ENCODE peak calls at places on chromosomes 6 and 20, in five cellular contexts. One of them, this sample, is unnamed. For H3F3A, the result is how much of the 10 kb centered on the place peaks cover.

GRCh38 chr20:56924976-56925695 is 296.0 kb downstream of the TFAP2C start:
- DNase-seq in GM23248: peak
- DNase-seq in neural progenitor cell: peak
- DNase-seq in PC-3: no peak
- DNase-seq in MM.1S: no peak
- DNase-seq in this sample: peak

GRCh38 chr6:11414564-11414963 is 123.0 kb upstream of the TMEM170B start:
- DNase-seq in GM23248: no peak
- DNase-seq in neural progenitor cell: no peak
- DNase-seq in PC-3: peak
- DNase-seq in MM.1S: peak
- DNase-seq in this sample: peak

GRCh38 chr6:36897629-36898028 is 11.9 kb downstream of the C6orf89 start:
- DNase-seq in GM23248: peak
- DNase-seq in neural progenitor cell: peak
- DNase-seq in PC-3: peak
- DNase-seq in MM.1S: no peak
- DNase-seq in this sample: peak

GRCh38 chr6:28424163-28424562 is 19.1 kb downstream of the ZSCAN23 start:
- DNase-seq in GM23248: no peak
- DNase-seq in neural progenitor cell: no peak
- DNase-seq in PC-3: peak
- DNase-seq in MM.1S: no peak
- DNase-seq in this sample: no peak

GRCh38 chr6:14882394-14883073 is 363.3 kb upstream of the JARID2 start:
- DNase-seq in GM23248: no peak
- DNase-seq in neural progenitor cell: no peak
- DNase-seq in PC-3: peak
- DNase-seq in MM.1S: no peak
- DNase-seq in this sample: no peak

GRCh38 chr6:46651766-46652165 is 852 bp downstream of the CYP39A1 start:
- DNase-seq in GM23248: no peak
- DNase-seq in neural progenitor cell: no peak
- DNase-seq in PC-3: peak
- DNase-seq in MM.1S: no peak
- DNase-seq in this sample: no peak

GRCh38 chr6:87396595-87397392 is 11.0 kb upstream of the CFAP206 start:
- DNase-seq in GM23248: no peak
- DNase-seq in neural progenitor cell: no peak
- DNase-seq in PC-3: no peak
- DNase-seq in MM.1S: no peak
- DNase-seq in this sample: no peak

GRCh38 chr6:129844118-129844891 is 16.8 kb downstream of the TMEM244 start:
- DNase-seq in GM23248: peak
- DNase-seq in neural progenitor cell: peak
- DNase-seq in PC-3: peak
- DNase-seq in MM.1S: no peak
- DNase-seq in this sample: peak

GRCh38 chr20:58071991-58072390 is 156.5 kb downstream of the ANKRD60 start:
- DNase-seq in GM23248: no peak
- DNase-seq in neural progenitor cell: no peak
- DNase-seq in PC-3: no peak
- DNase-seq in MM.1S: no peak
- DNase-seq in this sample: no peak

GRCh38 chr6:128438311-128438916 is 82.0 kb downstream of the PTPRK start:
- DNase-seq in GM23248: no peak
- DNase-seq in neural progenitor cell: peak
- DNase-seq in PC-3: no peak
- DNase-seq in MM.1S: no peak
- DNase-seq in this sample: peak

GRCh38 chr6:137188855-137189254 is 15.4 kb upstream of the IL22RA2 start:
- DNase-seq in GM23248: no peak
- DNase-seq in neural progenitor cell: peak
- DNase-seq in PC-3: peak
- DNase-seq in MM.1S: no peak
- DNase-seq in this sample: peak

GRCh38 chr6:26401987-26402658 is at the start of gene BTN3A1:
- DNase-seq in GM23248: peak
- DNase-seq in neural progenitor cell: peak
- DNase-seq in PC-3: peak
- DNase-seq in MM.1S: peak
- DNase-seq in this sample: peak

GRCh38 chr6:42958125-42958524 is 2.4 kb upstream of the GNMT start:
- DNase-seq in GM23248: no peak
- DNase-seq in neural progenitor cell: no peak
- DNase-seq in PC-3: no peak
- DNase-seq in MM.1S: no peak
- DNase-seq in this sample: no peak

GRCh38 chr6:143400258-143401059 is 50.0 kb downstream of the ADAT2 start:
- DNase-seq in GM23248: no peak
- DNase-seq in neural progenitor cell: no peak
- DNase-seq in PC-3: peak
- DNase-seq in MM.1S: no peak
- DNase-seq in this sample: no peak

GRCh38 chr20:37564388-37565133 is 36.9 kb upstream of the BLCAP start:
- DNase-seq in GM23248: peak
- DNase-seq in neural progenitor cell: peak
- DNase-seq in PC-3: peak
- DNase-seq in MM.1S: peak
- DNase-seq in this sample: peak

GRCh38 chr6:40417031-40417430 is 170.1 kb downstream of the LRFN2 start:
- DNase-seq in GM23248: no peak
- DNase-seq in neural progenitor cell: no peak
- DNase-seq in PC-3: no peak
- DNase-seq in MM.1S: no peak
- DNase-seq in this sample: no peak
- TF ChIP-seq EZH2phosphoT487 in GM23248: no peak
- TF ChIP-seq EZH2phosphoT487 in neural progenitor cell: no peak
- TF ChIP-seq EZH2phosphoT487 in PC-3: no peak
- TF ChIP-seq EZH2phosphoT487 in MM.1S: no peak
- TF ChIP-seq EZH2phosphoT487 in this sample: no peak

DNA sequence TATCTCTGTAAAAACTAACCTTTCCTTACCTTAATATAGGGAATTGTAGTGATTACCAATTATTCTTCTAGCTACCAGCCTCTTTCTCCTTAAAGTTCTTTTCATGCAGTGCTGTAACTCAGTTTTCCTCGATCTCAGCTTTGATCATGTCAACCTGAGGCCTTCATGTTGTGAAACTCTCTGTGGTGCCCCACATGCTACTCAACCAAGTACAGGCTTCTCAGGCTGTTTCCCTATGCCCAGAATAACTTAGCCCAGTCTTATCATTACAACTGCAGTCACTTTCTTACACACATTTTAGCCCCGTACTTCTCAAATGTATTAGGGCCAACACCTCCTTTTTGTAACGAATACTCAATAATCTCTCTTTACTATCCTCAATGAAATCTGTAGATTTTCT is 90.1 kb upstream of the SUPT3H start:
- DNase-seq in GM23248: no peak
- DNase-seq in neural progenitor cell: no peak
- DNase-seq in PC-3: no peak
- DNase-seq in MM.1S: peak
- DNase-seq in this sample: no peak
- H3F3A ChIP-seq in GM23248: under half
- H3F3A ChIP-seq in neural progenitor cell: under half
- H3F3A ChIP-seq in PC-3: under half
- H3F3A ChIP-seq in MM.1S: under half
- H3F3A ChIP-seq in this sample: under half

DNA sequence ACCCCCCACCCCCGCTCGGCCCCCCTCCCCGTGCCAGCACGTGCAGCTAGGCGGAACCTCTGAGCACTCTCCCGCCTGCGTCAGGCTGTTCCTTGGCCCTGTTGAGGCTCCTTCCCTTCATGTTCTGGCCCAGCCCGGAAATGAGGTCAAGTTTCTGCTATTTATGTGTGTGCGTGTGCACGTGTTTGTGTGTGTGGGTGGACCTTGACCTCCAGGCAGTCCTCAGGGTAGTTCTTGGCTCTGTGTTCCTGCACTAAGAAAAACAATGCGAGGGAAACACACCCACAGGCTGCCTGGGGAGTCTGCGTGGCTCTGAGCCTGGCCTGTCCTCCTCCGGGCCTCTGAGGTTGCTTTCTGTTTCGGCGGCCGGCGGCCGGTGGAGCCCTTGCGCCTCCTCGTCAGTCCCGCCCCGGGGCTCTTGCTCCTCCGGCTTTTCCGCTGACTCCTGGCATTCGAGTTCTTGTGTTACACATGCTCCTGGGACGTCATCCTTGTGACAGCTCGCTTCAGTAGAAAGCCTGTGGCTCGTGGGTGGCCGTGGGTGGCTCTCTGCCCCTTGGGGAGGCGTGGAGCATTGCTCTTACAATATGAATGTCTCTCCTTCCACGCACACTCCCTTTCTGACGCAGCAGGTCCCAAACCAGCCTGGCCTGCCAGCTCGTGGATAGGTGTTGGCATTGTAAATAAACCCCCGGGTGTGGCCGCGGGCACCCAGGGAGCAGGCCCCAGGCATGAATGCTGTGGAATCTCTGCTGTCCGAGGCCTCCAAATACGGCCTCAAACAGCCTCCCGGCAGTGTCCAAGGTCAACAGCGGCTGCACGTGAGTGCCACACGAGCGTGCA is 10.0 kb downstream of the SLCO4A1 start:
- DNase-seq in GM23248: peak
- DNase-seq in neural progenitor cell: peak
- DNase-seq in PC-3: peak
- DNase-seq in MM.1S: peak
- DNase-seq in this sample: peak
- TF ChIP-seq EZH2 in GM23248: no peak
- TF ChIP-seq EZH2 in neural progenitor cell: no peak
- TF ChIP-seq EZH2 in PC-3: no peak
- TF ChIP-seq EZH2 in MM.1S: no peak
- TF ChIP-seq EZH2 in this sample: no peak

GRCh38 chr6:35539223-35539622 is 26.5 kb upstream of the TULP1 start:
- DNase-seq in GM23248: no peak
- DNase-seq in neural progenitor cell: no peak
- DNase-seq in PC-3: no peak
- DNase-seq in MM.1S: no peak
- DNase-seq in this sample: no peak
- TF ChIP-seq EZH2phosphoT487 in GM23248: no peak
- TF ChIP-seq EZH2phosphoT487 in neural progenitor cell: no peak
- TF ChIP-seq EZH2phosphoT487 in PC-3: no peak
- TF ChIP-seq EZH2phosphoT487 in MM.1S: no peak
- TF ChIP-seq EZH2phosphoT487 in this sample: no peak

DNA sequence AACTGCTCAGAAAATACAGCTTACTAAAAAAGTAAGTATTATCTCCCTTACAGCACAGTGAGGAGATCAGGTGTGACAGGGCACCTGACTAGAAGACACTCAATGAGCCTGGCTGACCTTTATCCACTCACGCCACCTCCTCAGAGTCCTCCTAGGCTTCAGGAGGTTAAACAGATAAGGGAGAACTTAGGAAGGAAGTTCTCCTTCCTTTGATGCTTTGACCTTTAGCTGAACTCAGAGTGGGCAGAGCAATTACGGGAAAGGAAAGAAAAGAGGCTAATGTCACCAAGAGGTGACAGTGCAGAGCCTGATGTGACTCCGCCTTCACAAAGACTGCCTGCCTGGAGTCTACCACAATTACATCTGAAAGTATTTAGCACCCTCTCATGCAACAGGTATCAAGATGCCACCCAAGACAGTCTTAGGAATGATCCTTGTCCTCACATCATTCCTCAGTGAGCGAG is 36.7 kb downstream of the MAN1A1 start:
- DNase-seq in GM23248: no peak
- DNase-seq in neural progenitor cell: no peak
- DNase-seq in PC-3: no peak
- DNase-seq in MM.1S: no peak
- DNase-seq in this sample: no peak
- H3F3A ChIP-seq in GM23248: under half
- H3F3A ChIP-seq in neural progenitor cell: under half
- H3F3A ChIP-seq in PC-3: under half
- H3F3A ChIP-seq in MM.1S: under half
- H3F3A ChIP-seq in this sample: under half

This sample was measured in GM23338.